ENCODE peak calls at places on chromosomes 13 and 19, in nine cellular contexts. R is spleen, O is cardiac muscle cell, Z is OCI-LY7, A is left ventricle myocardium inferior, M is thoracic aorta, Y is body of pancreas, K is Peyer's patch, J is A549. C is an unnamed sample.

GRCh38 chr19:17073869-17074627 is 1.2 kb downstream of the HAUS8 start:
- DNase-seq in R (peak; percentile 81), O (no peak), Z (peak; percentile 85), A (no peak), M (no peak), Y (no peak), K (no peak), J (no peak), C (no peak)

GRCh38 chr13:112254061-112254818 is 121.9 kb upstream of the SPACA7 start:
- DNase-seq in R (no peak), O (no peak), Z (no peak), A (no peak), M (no peak), Y (no peak), K (no peak), J (no peak), C (no peak)

GRCh38 chr13:93547886-93548285 is 321.3 kb downstream of the GPC6 start:
- DNase-seq in R (no peak), O (no peak), Z (no peak), A (no peak), M (no peak), Y (no peak), K (no peak), J (no peak), C (no peak)

GRCh38 chr13:51727634-51728274 is 76.2 kb downstream of the DHRS12 start:
- DNase-seq in R (no peak), O (no peak), Z (no peak), A (no peak), M (no peak), Y (no peak), K (no peak), J (no peak), C (no peak)

GRCh38 chr13:93797463-93797862 is 570.9 kb downstream of the GPC6 start:
- DNase-seq in R (no peak), O (no peak), Z (no peak), A (no peak), M (no peak), Y (no peak), K (no peak), J (no peak), C (no peak)

GRCh38 chr13:39417643-39418042 is 185.3 kb downstream of the LHFPL6 start:
- DNase-seq in R (no peak), O (no peak), Z (no peak), A (no peak), M (no peak), Y (no peak), K (no peak), J (no peak), C (no peak)

GRCh38 chr19:46478356-46478986 is 7.1 kb upstream of the PNMA8A start:
- DNase-seq in R (no peak), O (no peak), Z (peak; percentile 83), A (no peak), M (no peak), Y (no peak), K (no peak), J (peak; percentile 61), C (no peak)

GRCh38 chr19:52307275-52307674 is 10.3 kb downstream of the ZNF480 start:
- DNase-seq in R (no peak), O (no peak), Z (peak; percentile 53), A (no peak), M (no peak), Y (no peak), K (no peak), J (peak; percentile 72), C (no peak)

GRCh38 chr19:45677351-45678230 is 9.6 kb downstream of the GIPR start:
- DNase-seq in R (peak; percentile 87), O (peak; percentile 92), Z (peak; percentile 92), A (peak; percentile 53), M (no peak), Y (peak; percentile 99), K (peak; percentile 95), J (peak; percentile 97), C (peak; percentile 96)

GRCh38 chr19:7904074-7905020 is 670 bp downstream of the MAP2K7 start:
- DNase-seq in R (peak; percentile 94), O (peak; percentile 54), Z (peak; percentile 64), A (no peak), M (no peak), Y (peak; percentile 55), K (no peak), J (no peak), C (peak; percentile 77)

GRCh38 chr19:34428549-34429285 is 536 bp downstream of the UBA2 start:
- DNase-seq in R (no peak), O (peak; percentile 43), Z (peak; percentile 43), A (peak; percentile 23), M (no peak), Y (peak; percentile 17), K (peak; percentile 70), J (peak; percentile 52), C (peak; percentile 59)

GRCh38 chr19:47608908-47609879 is at the start of gene BICRA:
- DNase-seq in R (peak; percentile 96), O (peak; percentile 92), Z (peak; percentile 92), A (peak; percentile 86), M (peak; percentile 42), Y (peak; percentile 89), K (peak; percentile 90), J (peak; percentile 86), C (peak; percentile 91)

GRCh38 chr13:29508130-29508873 is 87.2 kb downstream of the SLC7A1 start:
- DNase-seq in R (peak; percentile 93), O (peak; percentile 91), Z (peak; percentile 74), A (peak; percentile 82), M (peak; percentile 45), Y (peak; percentile 87), K (peak; percentile 90), J (peak; percentile 69), C (peak; percentile 83)

GRCh38 chr13:27250833-27251165 is 559 bp upstream of the RPL21 start:
- DNase-seq in R (no peak), O (no peak), Z (no peak), A (no peak), M (no peak), Y (no peak), K (no peak), J (no peak), C (no peak)
- H3K4me1 ChIP-seq in R (peaks cover 58% of the 10 kb centered on the region), O (peaks cover 10% of the 10 kb centered on the region), Z (peaks cover 39% of the 10 kb centered on the region), A (peaks cover 61% of the 10 kb centered on the region), M (peaks cover 45% of the 10 kb centered on the region), Y (peaks cover 35% of the 10 kb centered on the region), K (no peaks in the 10 kb centered on the region), J (peaks cover 35% of the 10 kb centered on the region), C (peaks cover 44% of the 10 kb centered on the region)

DNA sequence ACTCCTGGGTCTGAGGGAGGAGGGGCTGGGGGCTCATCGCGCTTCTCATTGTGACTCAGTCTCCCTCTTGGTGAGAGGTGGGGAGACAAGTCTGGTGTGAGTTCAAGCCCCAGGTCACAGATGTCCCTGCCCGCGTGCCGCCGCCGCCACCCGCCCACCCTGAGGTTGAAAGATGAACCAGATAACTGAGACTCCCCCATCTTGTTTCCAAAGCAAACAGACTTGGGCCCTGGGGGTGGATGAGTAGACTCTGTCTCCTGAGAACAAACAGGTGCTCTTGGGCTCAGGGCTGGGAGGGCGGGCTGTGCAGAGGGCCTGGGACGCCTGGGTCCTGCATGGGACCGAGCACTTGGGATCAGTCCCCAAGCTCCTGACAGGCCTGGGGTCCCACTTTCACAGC is 567 bp downstream of the SBK2 start:
- DNase-seq in R (no peak), O (no peak), Z (no peak), A (no peak), M (no peak), Y (no peak), K (no peak), J (no peak), C (no peak)
- H3K27ac ChIP-seq in R (no peak overlapping the region), O (no peak overlapping the region), Z (no peak overlapping the region), A (no peak overlapping the region), M (no peak overlapping the region), Y (no peak overlapping the region), K (no peak overlapping the region), J (peak overlapping the region; percentile 68), C (no peak overlapping the region)

GRCh38 chr13:76884167-76884566 is 2.0 kb downstream of the KCTD12 start:
- DNase-seq in R (peak; percentile 81), O (peak; percentile 73), Z (no peak), A (peak; percentile 27), M (no peak), Y (peak; percentile 49), K (no peak), J (no peak), C (peak; percentile 68)
- TF ChIP-seq CTCF in R (no peak), O (peak; percentile 68), Z (no peak), A (peak; percentile 45), M (peak; percentile 36), Y (no peak), K (no peak), J (no peak), C (peak; percentile 26)

DNA sequence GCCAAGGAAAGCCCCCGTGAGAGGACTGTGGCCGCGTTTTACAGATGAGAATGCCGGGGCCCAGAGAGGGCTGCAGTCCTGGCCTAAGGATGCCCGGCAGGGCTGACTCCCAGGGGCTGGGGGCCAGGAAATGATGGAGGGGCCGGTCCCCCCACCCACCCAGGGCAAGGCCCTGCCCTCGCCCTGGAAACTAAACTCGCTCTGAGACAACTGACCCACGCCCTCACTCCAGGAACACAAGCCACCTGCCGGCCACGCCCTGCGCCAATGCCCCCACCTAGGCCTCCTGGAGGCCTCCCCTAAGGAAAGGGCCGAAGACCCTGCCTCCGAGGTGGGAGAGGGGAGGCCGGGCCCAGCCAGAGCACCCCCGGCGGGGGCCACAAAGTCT is 7.2 kb downstream of the ZBTB7A start:
- DNase-seq in R (no peak), O (no peak), Z (no peak), A (no peak), M (no peak), Y (no peak), K (peak; percentile 88), J (no peak), C (no peak)
- H3K4me1 ChIP-seq in R (peaks cover 100% of the 10 kb centered on the region), O (peaks cover 3% of the 10 kb centered on the region), Z (peaks cover 46% of the 10 kb centered on the region), A (peaks cover 68% of the 10 kb centered on the region), M (peaks cover 67% of the 10 kb centered on the region), Y (peaks cover 68% of the 10 kb centered on the region), K (peaks cover 59% of the 10 kb centered on the region), J (peaks cover 62% of the 10 kb centered on the region), C (peaks cover 76% of the 10 kb centered on the region)

DNA sequence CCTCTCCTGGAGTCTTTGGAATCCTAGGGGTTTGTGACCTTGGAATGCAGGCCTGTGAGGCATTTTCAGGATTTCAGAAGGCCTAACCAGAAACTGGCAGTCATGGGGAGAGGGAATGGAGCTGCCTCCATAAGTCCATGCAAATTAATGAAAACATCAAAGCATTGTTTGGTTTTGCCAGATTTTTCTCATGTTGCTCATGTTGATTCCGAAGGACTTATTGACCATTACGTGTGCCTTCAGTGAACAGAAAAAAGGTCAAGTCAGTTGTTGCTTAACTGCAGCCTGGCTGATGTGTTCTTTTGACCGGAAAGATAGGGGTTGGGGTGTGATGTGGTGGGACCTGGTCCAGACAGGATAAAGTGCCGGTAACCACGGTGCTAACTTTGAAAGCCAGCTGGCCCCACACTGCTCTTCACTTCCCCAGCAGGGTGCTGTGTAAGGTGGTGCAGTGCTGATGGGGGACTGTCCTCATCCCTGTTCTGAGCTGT is 3.6 kb downstream of the RNF113B start:
- DNase-seq in R (no peak), O (no peak), Z (no peak), A (no peak), M (no peak), Y (peak; percentile 55), K (no peak), J (peak; percentile 46), C (no peak)
- H3K27ac ChIP-seq in R (peak overlapping the region; percentile 52), O (peak overlapping the region; percentile 68), Z (no peak overlapping the region), A (peak overlapping the region; percentile 54), M (no peak overlapping the region), Y (peak overlapping the region; percentile 48), K (no peak overlapping the region), J (peak overlapping the region; percentile 1), C (peak overlapping the region; percentile 79)

C was measured in lower lobe of right lung.